ENCODE peak calls at places on chromosomes 3 and 15, in seven cellular contexts. U, L, Q, S, G, I and Y are unnamed samples.

GRCh38 chr3:182487048-182487447 is 306.3 kb upstream of the ATP11B start:
- DNase-seq in U (no peak), L (no peak), Q (no peak), S (no peak), G (no peak), I (no peak), Y (no peak)

GRCh38 chr3:14549256-14549931 is 9.3 kb upstream of the GRIP2 start:
- DNase-seq in U (no peak), L (peak; percentile 11), Q (no peak), S (no peak), G (no peak), I (peak; percentile 25), Y (peak; percentile 24)

GRCh38 chr3:128278761-128279593 is 125.7 kb downstream of the EEFSEC start:
- DNase-seq in U (no peak), L (peak; percentile 89), Q (no peak), S (peak; percentile 68), G (no peak), I (peak; percentile 82), Y (peak; percentile 94)

GRCh38 chr3:125318497-125318847 is 56.7 kb downstream of the ZNF148 start:
- DNase-seq in U (no peak), L (no peak), Q (no peak), S (no peak), G (no peak), I (no peak), Y (no peak)

GRCh38 chr3:146814601-146815315 is 209.6 kb upstream of the PLSCR5 start:
- DNase-seq in U (no peak), L (peak; percentile 65), Q (no peak), S (no peak), G (peak; percentile 8), I (peak; percentile 4), Y (peak; percentile 78)

GRCh38 chr3:61239871-61240270 is 11.4 kb downstream of the FHIT start:
- DNase-seq in U (no peak), L (peak; percentile 10), Q (no peak), S (no peak), G (no peak), I (no peak), Y (no peak)

GRCh38 chr15:80536231-80536630 is 132.0 kb downstream of the ARNT2 start:
- DNase-seq in U (no peak), L (no peak), Q (no peak), S (no peak), G (no peak), I (no peak), Y (no peak)

GRCh38 chr3:55461896-55462295 is 25.2 kb downstream of the WNT5A start:
- DNase-seq in U (no peak), L (peak; percentile 69), Q (no peak), S (no peak), G (peak; percentile 54), I (peak; percentile 89), Y (peak; percentile 43)

GRCh38 chr15:58748787-58749531 is 548 bp downstream of the ADAM10 start:
- DNase-seq in U (peak; percentile 70), L (peak; percentile 59), Q (no peak), S (peak; percentile 81), G (peak; percentile 42), I (no peak), Y (peak; percentile 47)

GRCh38 chr15:96115642-96116041 is 214.9 kb upstream of the NR2F2 start:
- DNase-seq in U (no peak), L (peak; percentile 39), Q (no peak), S (no peak), G (peak; percentile 30), I (peak; percentile 75), Y (peak; percentile 43)

GRCh38 chr3:111548060-111548459 is 6.1 kb downstream of the CD96 start:
- DNase-seq in U (peak; percentile 40), L (peak; percentile 24), Q (no peak), S (no peak), G (peak; percentile 38), I (peak; percentile 19), Y (no peak)

GRCh38 chr15:67340630-67341029 is 86.0 kb downstream of the IQCH start:
- DNase-seq in U (no peak), L (no peak), Q (no peak), S (no peak), G (no peak), I (no peak), Y (no peak)

GRCh38 chr3:71930056-71930991 is 145.4 kb upstream of the PROK2 start:
- DNase-seq in U (peak; percentile 36), L (peak; percentile 72), Q (no peak), S (no peak), G (peak; percentile 77), I (peak; percentile 17), Y (peak; percentile 81)

DNA sequence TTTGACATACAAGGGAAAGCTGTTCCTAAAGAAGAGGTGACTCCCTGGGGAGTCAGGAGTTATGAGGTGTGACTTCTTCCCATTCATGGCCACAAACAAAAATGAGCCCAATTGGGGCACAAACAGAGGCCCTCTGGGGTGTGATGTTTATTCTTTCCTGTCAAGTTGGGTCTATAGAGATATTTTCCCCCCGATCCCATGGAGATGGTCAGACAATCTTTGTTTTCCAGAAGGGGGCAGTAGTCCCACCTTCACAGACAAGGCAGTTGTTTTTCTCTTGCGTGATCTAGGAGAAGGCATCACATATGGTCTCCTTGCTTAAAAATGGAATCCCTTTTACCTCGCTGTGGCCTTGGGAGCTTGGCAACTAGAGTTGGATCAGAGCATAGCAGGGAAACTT is 110.3 kb downstream of the MFSD1 start:
- DNase-seq in U (no peak), L (no peak), Q (no peak), S (no peak), G (no peak), I (no peak), Y (no peak)
- TF ChIP-seq CTCF in U (peak; percentile 34), L (no peak), Q (no peak), S (no peak), G (no peak), I (no peak), Y (peak; percentile 13)

GRCh38 chr3:9914559-9915251 is 2.2 kb upstream of the IL17RC start:
- DNase-seq in U (no peak), L (no peak), Q (no peak), S (no peak), G (no peak), I (no peak), Y (no peak)
- H3K4me3 ChIP-seq in U (peak overlapping the region; percentile 48), L (no peak overlapping the region), Q (peak overlapping the region; percentile 54), S (peak overlapping the region; percentile 57), G (no peak overlapping the region), I (no peak overlapping the region), Y (no peak overlapping the region)

DNA sequence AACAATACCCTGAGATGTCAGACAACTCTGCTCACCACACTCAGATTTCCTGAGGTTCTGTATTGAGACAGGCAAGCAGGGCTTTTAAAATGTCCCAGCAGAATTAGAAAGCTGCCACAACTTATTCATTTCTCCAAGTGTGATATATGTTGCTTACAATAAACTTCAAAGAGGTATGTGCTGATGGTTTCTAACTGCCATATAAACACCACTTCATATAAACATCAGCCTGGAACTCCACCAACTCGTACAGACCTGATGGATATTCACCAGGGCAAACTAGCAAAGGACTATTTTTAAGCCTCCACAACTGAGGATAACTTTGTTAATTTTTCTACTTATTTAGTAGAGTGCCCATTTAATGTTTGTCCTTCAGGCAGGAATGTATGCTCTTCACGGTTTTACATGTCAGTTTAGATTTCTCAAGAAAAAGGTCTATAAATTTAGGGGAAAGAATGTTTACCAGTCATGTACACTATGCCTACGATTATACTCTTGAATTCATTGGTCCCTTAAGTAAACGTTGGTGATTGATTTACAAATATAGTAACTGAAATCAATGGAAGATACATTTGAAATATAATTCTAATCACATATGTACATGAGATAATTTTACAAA is 109.6 kb upstream of the ABI3BP start:
- DNase-seq in U (no peak), L (no peak), Q (no peak), S (no peak), G (no peak), I (peak; percentile 59), Y (no peak)
- TF ChIP-seq CTCF in U (no peak), L (no peak), Q (no peak), S (no peak), G (no peak), I (no peak), Y (no peak)

GRCh38 chr3:188179006-188179966 is 25.3 kb downstream of the LPP start:
- DNase-seq in U (no peak), L (peak; percentile 23), Q (no peak), S (peak; percentile 83), G (no peak), I (peak; percentile 92), Y (no peak)
- H3K4me3 ChIP-seq in U (no peak overlapping the region), L (no peak overlapping the region), Q (no peak overlapping the region), S (no peak overlapping the region), G (no peak overlapping the region), I (no peak overlapping the region), Y (no peak overlapping the region)

GRCh38 chr15:57743424-57743823 is 36.9 kb downstream of the POLR2M start:
- DNase-seq in U (no peak), L (no peak), Q (no peak), S (no peak), G (peak; percentile 21), I (no peak), Y (no peak)
- TF ChIP-seq CTCF in U (peak; percentile 23), L (peak; percentile 20), Q (peak; percentile 6), S (no peak), G (peak; percentile 29), I (no peak), Y (no peak)